ENCODE peak calls at places on chromosomes 1 and 21, in four cellular contexts. G is K562, P is HepG2, T is GM12878. O is an unnamed sample.

GRCh38 chr1:8408151-8408839 is 90.4 kb downstream of the SLC45A1 start:
- DNase-seq in G (no peak), P (no peak), T (no peak), O (no peak)

GRCh38 chr1:211660718-211661222 is 14.7 kb downstream of the NEK2 start:
- DNase-seq in G (no peak), P (no peak), T (no peak), O (no peak)

GRCh38 chr1:100921110-100921706 is 25.3 kb downstream of the SLC30A7 start:
- DNase-seq in G (peak), P (peak), T (no peak), O (no peak)

GRCh38 chr1:180252638-180253536 is 22.8 kb downstream of the LHX4 start:
- DNase-seq in G (peak), P (peak), T (peak), O (no peak)

GRCh38 chr1:145714524-145715111 is 4.7 kb upstream of the CD160 start:
- DNase-seq in G (no peak), P (peak), T (no peak), O (no peak)

GRCh38 chr1:208183977-208184901 is 59.9 kb downstream of the PLXNA2 start:
- DNase-seq in G (peak), P (peak), T (no peak), O (no peak)

GRCh38 chr1:41516168-41516961 is 31.9 kb upstream of the EDN2 start:
- DNase-seq in G (peak), P (peak), T (no peak), O (peak)

GRCh38 chr1:50929376-50929958 is 30.6 kb downstream of the FAF1 start:
- DNase-seq in G (no peak), P (peak), T (no peak), O (no peak)

GRCh38 chr1:160747717-160748116 is 8.7 kb downstream of the SLAMF7 start:
- DNase-seq in G (no peak), P (no peak), T (no peak), O (no peak)

GRCh38 chr1:47931395-47931794 is 65.8 kb downstream of the TRABD2B start:
- DNase-seq in G (peak), P (peak), T (no peak), O (no peak)

GRCh38 chr21:15031790-15032357 is 32.9 kb downstream of the NRIP1 start:
- DNase-seq in G (no peak), P (no peak), T (no peak), O (no peak)

GRCh38 chr1:162391790-162392563 is 10.4 kb downstream of the C1orf226 start:
- DNase-seq in G (peak), P (peak), T (no peak), O (no peak)

GRCh38 chr21:14711287-14711686 is 165.2 kb upstream of the SAMSN1 start:
- DNase-seq in G (no peak), P (no peak), T (no peak), O (no peak)

GRCh38 chr1:184425449-184426277 is 38.8 kb downstream of the C1orf21 start:
- DNase-seq in G (no peak), P (no peak), T (no peak), O (no peak)

GRCh38 chr1:175717610-175718195 is 25.7 kb downstream of the TNR start:
- DNase-seq in G (no peak), P (no peak), T (no peak), O (no peak)

GRCh38 chr1:175714350-175714749 is 29.0 kb downstream of the TNR start:
- DNase-seq in G (no peak), P (no peak), T (no peak), O (no peak)

GRCh38 chr1:175708787-175709186 is 34.6 kb downstream of the TNR start:
- DNase-seq in G (peak), P (no peak), T (no peak), O (no peak)

GRCh38 chr1:175715791-175716190 is 27.6 kb downstream of the TNR start:
- DNase-seq in G (no peak), P (no peak), T (no peak), O (no peak)

GRCh38 chr1:175713386-175713785 is 30.0 kb downstream of the TNR start:
- DNase-seq in G (no peak), P (no peak), T (no peak), O (no peak)
- TF ChIP-seq CBX5 in G (no peak), P (no peak), T (no peak), O (no peak)

GRCh38 chr1:201826830-201827229 is 2.1 kb upstream of the IPO9 start:
- DNase-seq in G (no peak), P (no peak), T (no peak), O (no peak)
- TF ChIP-seq CBX5 in G (no peak), P (no peak), T (no peak), O (no peak)

GRCh38 chr1:13605159-13605558 is 21.5 kb downstream of the PDPN start:
- DNase-seq in G (no peak), P (no peak), T (no peak), O (no peak)
- TF ChIP-seq CBX5 in G (no peak), P (no peak), T (no peak), O (no peak)

GRCh38 chr1:67476906-67477305 is 46.7 kb upstream of the SERBP1 start:
- DNase-seq in G (no peak), P (no peak), T (no peak), O (no peak)

GRCh38 chr1:67469431-67469830 is 39.2 kb upstream of the SERBP1 start:
- DNase-seq in G (no peak), P (no peak), T (no peak), O (no peak)

GRCh38 chr1:67468066-67468718 is 38.0 kb upstream of the SERBP1 start:
- DNase-seq in G (no peak), P (no peak), T (no peak), O (no peak)

GRCh38 chr1:67476006-67476482 is 45.8 kb upstream of the SERBP1 start:
- DNase-seq in G (no peak), P (no peak), T (no peak), O (no peak)

DNA sequence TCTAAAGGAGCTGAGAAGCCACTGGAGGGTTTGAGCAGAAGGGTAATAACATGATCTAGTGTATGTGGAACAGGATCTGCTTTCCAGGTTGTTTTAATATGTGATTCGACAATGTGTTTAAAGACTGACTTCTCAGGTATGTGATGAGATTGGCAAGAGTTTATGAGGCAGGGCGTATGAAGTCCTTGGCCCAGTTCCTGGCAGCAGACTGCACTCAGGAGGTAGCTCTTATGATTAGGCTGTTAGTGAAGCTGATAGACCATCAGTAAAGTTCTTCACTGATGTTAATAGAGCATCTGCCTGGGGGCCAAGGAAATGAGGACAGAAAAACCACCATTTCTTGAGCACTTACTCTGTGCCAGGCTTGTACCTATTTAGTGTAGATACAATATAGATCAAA is 41.9 kb upstream of the SERBP1 start:
- DNase-seq in G (no peak), P (no peak), T (no peak), O (no peak)
- TF ChIP-seq CBX5 in G (no peak), P (no peak), T (no peak), O (no peak)

DNA sequence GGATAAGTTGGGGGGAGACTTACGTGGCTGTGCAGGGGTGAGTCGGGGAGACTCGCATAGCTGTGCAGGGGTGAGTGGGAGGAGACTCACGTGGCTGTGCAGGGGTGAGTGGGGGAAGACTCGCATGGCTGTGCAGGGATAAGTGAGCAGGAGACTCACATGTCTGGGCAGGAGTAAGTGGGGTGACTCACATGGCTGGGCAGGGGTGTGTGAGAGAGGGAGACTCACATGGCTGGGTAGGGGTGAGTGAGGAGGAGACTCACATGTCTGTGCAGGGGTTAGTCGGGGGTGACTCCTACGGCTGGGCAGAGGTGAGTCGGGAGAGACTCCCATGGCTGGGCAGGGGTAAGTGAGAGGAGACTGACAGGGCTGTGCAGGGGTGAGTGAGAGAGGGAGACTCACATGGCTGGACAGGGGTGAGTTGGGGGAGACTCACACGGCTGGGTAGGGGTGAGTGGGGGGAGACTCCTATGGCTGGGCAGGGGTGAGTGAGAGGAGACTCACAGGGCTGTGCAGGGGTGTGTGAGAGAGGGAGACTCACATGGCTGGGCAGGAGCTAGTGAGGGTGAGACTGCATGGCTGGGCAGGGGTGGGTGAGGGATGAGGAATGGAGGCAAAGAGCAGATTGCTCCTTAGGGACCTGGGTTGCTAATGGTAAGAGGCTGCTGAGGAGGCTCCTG is 56.0 kb upstream of the ABCG1 start:
- DNase-seq in G (no peak), P (no peak), T (no peak), O (no peak)
- TF ChIP-seq CBX5 in G (no peak), P (no peak), T (no peak), O (no peak)

DNA sequence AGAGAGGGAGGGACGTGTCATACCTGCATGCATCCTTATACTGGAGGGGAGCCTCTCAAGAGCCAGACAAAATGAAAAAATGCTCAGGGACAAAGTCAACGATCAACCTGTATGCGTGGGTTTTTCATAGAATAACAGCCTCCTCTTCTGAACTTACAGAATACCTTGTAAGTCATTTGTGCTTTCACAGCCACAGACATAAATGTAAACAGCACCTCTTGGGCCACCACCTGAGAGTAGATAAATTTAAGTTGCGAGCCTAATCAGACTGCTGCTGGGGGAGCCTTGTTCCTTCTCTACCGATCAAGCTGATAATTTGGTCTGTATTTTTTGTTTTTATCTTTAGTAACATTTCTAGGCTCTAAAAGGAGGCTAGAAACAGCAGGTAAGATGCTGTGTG is 223.1 kb downstream of the KIF26B start:
- DNase-seq in G (no peak), P (no peak), T (no peak), O (no peak)
- TF ChIP-seq CBX5 in G (no peak), P (no peak), T (no peak), O (no peak)

GRCh38 chr1:74522143-74522542 is 9.7 kb upstream of the LRRC53 start:
- DNase-seq in G (no peak), P (no peak), T (no peak), O (no peak)

GRCh38 chr1:74528123-74528522 is 15.7 kb upstream of the LRRC53 start:
- DNase-seq in G (no peak), P (no peak), T (no peak), O (no peak)

DNA sequence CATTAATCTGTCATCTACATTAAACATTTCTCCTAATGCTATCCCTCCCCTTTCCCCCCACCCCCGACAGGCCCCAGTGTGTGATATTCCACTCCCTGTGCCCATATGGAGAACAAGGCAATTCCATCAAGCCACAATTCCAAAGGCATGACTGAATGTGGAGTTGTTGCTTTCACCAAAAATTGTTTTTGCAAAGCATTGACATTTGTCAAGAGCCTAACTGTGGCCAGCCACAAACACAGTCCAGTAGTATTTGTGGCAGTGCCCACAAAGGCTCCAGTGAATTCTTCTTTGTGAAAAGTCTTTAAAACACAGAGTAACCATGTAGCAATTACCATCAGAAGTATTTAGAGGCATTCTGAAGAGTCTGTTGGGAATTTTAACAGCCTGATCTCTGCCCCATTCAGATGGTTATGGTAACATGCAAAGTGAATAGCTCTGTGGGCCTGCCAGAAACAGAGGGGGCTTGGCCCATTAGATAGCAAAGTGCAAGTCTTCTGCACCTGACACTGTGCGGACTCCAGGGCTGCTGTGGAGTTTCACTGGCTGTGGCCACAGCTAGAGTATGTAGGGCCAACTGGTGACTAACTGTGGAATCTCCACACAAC is 11.6 kb upstream of the LRRC53 start:
- DNase-seq in G (no peak), P (no peak), T (no peak), O (no peak)
- TF ChIP-seq CBX5 in G (no peak), P (no peak), T (no peak), O (no peak)

DNA sequence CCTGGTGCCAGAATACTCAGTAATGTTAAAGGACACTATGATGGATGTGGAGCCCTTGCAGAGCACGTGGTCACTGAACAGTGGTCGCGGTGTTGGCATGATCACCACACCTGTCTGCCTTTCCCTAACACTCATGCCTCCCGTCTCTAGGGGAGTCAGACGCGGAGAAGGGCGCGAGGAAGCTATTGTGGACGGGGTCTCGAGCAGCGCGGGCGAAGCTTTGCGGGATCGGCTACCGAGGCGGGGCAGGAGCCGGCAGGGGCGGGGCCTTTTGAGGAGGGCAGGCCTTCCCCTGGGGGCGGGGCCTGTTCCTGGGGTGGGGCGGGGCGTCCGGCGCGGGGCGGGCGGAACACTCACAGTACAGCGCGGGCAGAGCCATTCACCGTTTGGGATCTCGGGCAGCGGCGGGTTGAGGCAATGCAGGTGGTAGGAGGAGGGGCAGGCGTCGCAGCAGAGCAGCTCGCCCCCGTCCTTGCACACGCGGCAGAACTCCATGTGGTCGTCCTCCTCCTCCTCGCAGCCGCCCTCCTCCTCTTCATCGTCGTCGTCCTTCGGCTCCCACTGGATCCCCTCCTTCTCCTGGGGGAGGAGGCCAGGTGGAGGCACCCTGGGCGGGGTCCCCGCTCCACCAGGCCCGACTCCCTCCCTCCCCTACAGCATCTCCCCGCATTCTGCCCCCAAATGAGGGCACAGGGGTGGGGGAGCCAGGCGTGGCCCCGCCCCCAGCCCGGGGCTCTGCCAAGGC is 31.5 kb downstream of the CHD5 start:
- DNase-seq in G (peak), P (no peak), T (no peak), O (peak)
- TF ChIP-seq CBX5 in G (no peak), P (no peak), T (no peak), O (no peak)

DNA sequence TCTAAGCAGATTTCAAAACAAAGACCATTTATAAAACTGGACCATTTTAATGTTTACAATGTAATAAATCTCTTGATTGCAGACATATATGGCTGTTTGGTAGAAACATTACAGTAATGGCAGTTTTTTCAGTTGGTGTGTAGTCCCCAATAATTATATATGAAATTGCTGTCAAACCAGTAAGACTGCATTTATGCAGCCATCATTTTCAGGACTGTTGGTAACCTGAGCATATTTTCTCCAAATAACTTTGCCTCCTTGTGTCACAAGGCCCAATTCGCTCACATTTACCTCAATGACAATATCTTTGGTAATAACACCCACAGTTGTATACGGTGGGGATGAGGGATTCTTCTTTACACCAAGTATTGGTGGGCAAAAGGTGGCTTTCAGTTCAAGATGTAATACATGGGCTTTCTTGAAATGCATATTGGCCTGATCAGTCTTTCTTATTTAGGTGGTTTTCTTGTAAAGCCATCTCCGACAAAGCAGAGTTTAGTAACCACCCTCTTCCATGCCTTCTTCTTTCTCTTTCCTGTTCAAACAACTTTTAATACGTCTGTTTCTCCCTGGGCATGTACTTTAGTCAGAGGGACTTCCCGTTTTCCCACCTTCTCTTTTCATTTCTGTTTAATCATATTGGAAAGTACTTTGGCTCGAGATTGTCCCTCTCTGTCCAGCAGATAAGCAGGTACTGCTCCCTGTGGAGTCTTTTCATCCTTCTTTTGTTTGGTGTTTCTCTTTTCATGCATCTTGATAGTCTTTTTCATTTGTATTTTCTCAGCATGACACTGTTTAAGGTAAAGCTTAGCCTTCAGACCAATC is 30.4 kb downstream of the ATP2B4 start:
- DNase-seq in G (no peak), P (no peak), T (no peak), O (no peak)
- TF ChIP-seq CBX5 in G (no peak), P (no peak), T (no peak), O (no peak)

GRCh38 chr1:64623750-64624445 is 121.0 kb upstream of the RAVER2 start:
- DNase-seq in G (no peak), P (no peak), T (no peak), O (no peak)
- TF ChIP-seq CBX5 in G (no peak), P (no peak), T (no peak), O (no peak)